ENCODE peak calls at places on chromosomes 7 and 10, in four cellular contexts. One of them, this sample, is unnamed.

GRCh38 chr7:1597791-1598190 is 28.0 kb upstream of the PSMG3 start:
- DNase-seq in activated naive CD8-positive, alpha-beta T cell treated with anti-CD3 and anti-CD28 coated beads, Interleukin-2, amount 50 U/mL, for 24 hours: no peak
- DNase-seq in AG08396: no peak
- DNase-seq in stimulated activated CD4-positive, alpha-beta T cell treated with anti-CD3 and anti-CD28 coated beads, TNF-alpha, amount 100 ng/mL, for 24 hours: no peak
- DNase-seq in this sample: no peak

GRCh38 chr10:5748394-5748803 is 63.8 kb downstream of the TASOR2 start:
- DNase-seq in activated naive CD8-positive, alpha-beta T cell treated with anti-CD3 and anti-CD28 coated beads, Interleukin-2, amount 50 U/mL, for 24 hours: no peak
- DNase-seq in AG08396: no peak
- DNase-seq in stimulated activated CD4-positive, alpha-beta T cell treated with anti-CD3 and anti-CD28 coated beads, TNF-alpha, amount 100 ng/mL, for 24 hours: no peak
- DNase-seq in this sample: no peak

GRCh38 chr10:6385683-6386082 is 183.0 kb downstream of the PFKFB3 start:
- DNase-seq in activated naive CD8-positive, alpha-beta T cell treated with anti-CD3 and anti-CD28 coated beads, Interleukin-2, amount 50 U/mL, for 24 hours: no peak
- DNase-seq in AG08396: peak; percentile 43
- DNase-seq in stimulated activated CD4-positive, alpha-beta T cell treated with anti-CD3 and anti-CD28 coated beads, TNF-alpha, amount 100 ng/mL, for 24 hours: no peak
- DNase-seq in this sample: no peak

GRCh38 chr10:88281592-88282268 is 301.4 kb downstream of the RNLS start:
- DNase-seq in activated naive CD8-positive, alpha-beta T cell treated with anti-CD3 and anti-CD28 coated beads, Interleukin-2, amount 50 U/mL, for 24 hours: no peak
- DNase-seq in AG08396: peak; percentile 24
- DNase-seq in stimulated activated CD4-positive, alpha-beta T cell treated with anti-CD3 and anti-CD28 coated beads, TNF-alpha, amount 100 ng/mL, for 24 hours: no peak
- DNase-seq in this sample: peak; percentile 7

GRCh38 chr10:102738692-102739121 is 5.0 kb upstream of the WBP1L start:
- DNase-seq in activated naive CD8-positive, alpha-beta T cell treated with anti-CD3 and anti-CD28 coated beads, Interleukin-2, amount 50 U/mL, for 24 hours: no peak
- DNase-seq in AG08396: no peak
- DNase-seq in stimulated activated CD4-positive, alpha-beta T cell treated with anti-CD3 and anti-CD28 coated beads, TNF-alpha, amount 100 ng/mL, for 24 hours: no peak
- DNase-seq in this sample: no peak

GRCh38 chr7:2247141-2247985 is 5.3 kb downstream of the NUDT1 start:
- DNase-seq in activated naive CD8-positive, alpha-beta T cell treated with anti-CD3 and anti-CD28 coated beads, Interleukin-2, amount 50 U/mL, for 24 hours: peak; percentile 55
- DNase-seq in AG08396: peak; percentile 61
- DNase-seq in stimulated activated CD4-positive, alpha-beta T cell treated with anti-CD3 and anti-CD28 coated beads, TNF-alpha, amount 100 ng/mL, for 24 hours: no peak
- DNase-seq in this sample: peak; percentile 35

GRCh38 chr10:97006364-97006763 is 174.3 kb downstream of the LCOR start:
- DNase-seq in activated naive CD8-positive, alpha-beta T cell treated with anti-CD3 and anti-CD28 coated beads, Interleukin-2, amount 50 U/mL, for 24 hours: no peak
- DNase-seq in AG08396: no peak
- DNase-seq in stimulated activated CD4-positive, alpha-beta T cell treated with anti-CD3 and anti-CD28 coated beads, TNF-alpha, amount 100 ng/mL, for 24 hours: no peak
- DNase-seq in this sample: no peak

GRCh38 chr7:140726304-140726703 is 29.8 kb downstream of the NDUFB2 start:
- DNase-seq in activated naive CD8-positive, alpha-beta T cell treated with anti-CD3 and anti-CD28 coated beads, Interleukin-2, amount 50 U/mL, for 24 hours: no peak
- DNase-seq in AG08396: no peak
- DNase-seq in stimulated activated CD4-positive, alpha-beta T cell treated with anti-CD3 and anti-CD28 coated beads, TNF-alpha, amount 100 ng/mL, for 24 hours: no peak
- DNase-seq in this sample: no peak

GRCh38 chr10:96690755-96691730 is 29.3 kb downstream of the PIK3AP1 start:
- DNase-seq in activated naive CD8-positive, alpha-beta T cell treated with anti-CD3 and anti-CD28 coated beads, Interleukin-2, amount 50 U/mL, for 24 hours: no peak
- DNase-seq in AG08396: no peak
- DNase-seq in stimulated activated CD4-positive, alpha-beta T cell treated with anti-CD3 and anti-CD28 coated beads, TNF-alpha, amount 100 ng/mL, for 24 hours: no peak
- DNase-seq in this sample: peak; percentile 34

GRCh38 chr7:32958046-32959025 is 1.1 kb downstream of the FKBP9 start:
- DNase-seq in activated naive CD8-positive, alpha-beta T cell treated with anti-CD3 and anti-CD28 coated beads, Interleukin-2, amount 50 U/mL, for 24 hours: no peak
- DNase-seq in AG08396: no peak
- DNase-seq in stimulated activated CD4-positive, alpha-beta T cell treated with anti-CD3 and anti-CD28 coated beads, TNF-alpha, amount 100 ng/mL, for 24 hours: no peak
- DNase-seq in this sample: no peak

GRCh38 chr7:90180011-90180585 is 25.8 kb downstream of the STEAP1 start:
- DNase-seq in activated naive CD8-positive, alpha-beta T cell treated with anti-CD3 and anti-CD28 coated beads, Interleukin-2, amount 50 U/mL, for 24 hours: no peak
- DNase-seq in AG08396: no peak
- DNase-seq in stimulated activated CD4-positive, alpha-beta T cell treated with anti-CD3 and anti-CD28 coated beads, TNF-alpha, amount 100 ng/mL, for 24 hours: no peak
- DNase-seq in this sample: no peak

GRCh38 chr7:140054751-140055150 is 8.0 kb downstream of the PARP12 start:
- DNase-seq in activated naive CD8-positive, alpha-beta T cell treated with anti-CD3 and anti-CD28 coated beads, Interleukin-2, amount 50 U/mL, for 24 hours: no peak
- DNase-seq in AG08396: no peak
- DNase-seq in stimulated activated CD4-positive, alpha-beta T cell treated with anti-CD3 and anti-CD28 coated beads, TNF-alpha, amount 100 ng/mL, for 24 hours: no peak
- DNase-seq in this sample: no peak

GRCh38 chr10:73182568-73182967 is 14.6 kb downstream of the FAM149B1 start:
- DNase-seq in activated naive CD8-positive, alpha-beta T cell treated with anti-CD3 and anti-CD28 coated beads, Interleukin-2, amount 50 U/mL, for 24 hours: no peak
- DNase-seq in AG08396: no peak
- DNase-seq in stimulated activated CD4-positive, alpha-beta T cell treated with anti-CD3 and anti-CD28 coated beads, TNF-alpha, amount 100 ng/mL, for 24 hours: no peak
- DNase-seq in this sample: no peak

GRCh38 chr7:132141109-132141508 is 435.2 kb downstream of the PLXNA4 start:
- DNase-seq in activated naive CD8-positive, alpha-beta T cell treated with anti-CD3 and anti-CD28 coated beads, Interleukin-2, amount 50 U/mL, for 24 hours: no peak
- DNase-seq in AG08396: no peak
- DNase-seq in stimulated activated CD4-positive, alpha-beta T cell treated with anti-CD3 and anti-CD28 coated beads, TNF-alpha, amount 100 ng/mL, for 24 hours: no peak
- DNase-seq in this sample: no peak

GRCh38 chr7:39695852-39696586 is 72.6 kb downstream of the RALA start:
- DNase-seq in activated naive CD8-positive, alpha-beta T cell treated with anti-CD3 and anti-CD28 coated beads, Interleukin-2, amount 50 U/mL, for 24 hours: no peak
- DNase-seq in AG08396: no peak
- DNase-seq in stimulated activated CD4-positive, alpha-beta T cell treated with anti-CD3 and anti-CD28 coated beads, TNF-alpha, amount 100 ng/mL, for 24 hours: no peak
- DNase-seq in this sample: no peak

GRCh38 chr10:43225787-43226153 is 41.1 kb downstream of the RASGEF1A start:
- DNase-seq in activated naive CD8-positive, alpha-beta T cell treated with anti-CD3 and anti-CD28 coated beads, Interleukin-2, amount 50 U/mL, for 24 hours: peak; percentile 62
- DNase-seq in AG08396: no peak
- DNase-seq in stimulated activated CD4-positive, alpha-beta T cell treated with anti-CD3 and anti-CD28 coated beads, TNF-alpha, amount 100 ng/mL, for 24 hours: no peak
- DNase-seq in this sample: peak; percentile 51

GRCh38 chr7:82257118-82257695 is 186.4 kb downstream of the CACNA2D1 start:
- DNase-seq in activated naive CD8-positive, alpha-beta T cell treated with anti-CD3 and anti-CD28 coated beads, Interleukin-2, amount 50 U/mL, for 24 hours: no peak
- DNase-seq in AG08396: no peak
- DNase-seq in stimulated activated CD4-positive, alpha-beta T cell treated with anti-CD3 and anti-CD28 coated beads, TNF-alpha, amount 100 ng/mL, for 24 hours: no peak
- DNase-seq in this sample: no peak

GRCh38 chr10:1190791-1191490 is 134.8 kb downstream of the WDR37 start:
- DNase-seq in activated naive CD8-positive, alpha-beta T cell treated with anti-CD3 and anti-CD28 coated beads, Interleukin-2, amount 50 U/mL, for 24 hours: no peak
- DNase-seq in AG08396: no peak
- DNase-seq in stimulated activated CD4-positive, alpha-beta T cell treated with anti-CD3 and anti-CD28 coated beads, TNF-alpha, amount 100 ng/mL, for 24 hours: no peak
- DNase-seq in this sample: no peak

GRCh38 chr7:24826662-24827020 is 69.4 kb upstream of the GSDME start:
- DNase-seq in activated naive CD8-positive, alpha-beta T cell treated with anti-CD3 and anti-CD28 coated beads, Interleukin-2, amount 50 U/mL, for 24 hours: peak; percentile 8
- DNase-seq in AG08396: no peak
- DNase-seq in stimulated activated CD4-positive, alpha-beta T cell treated with anti-CD3 and anti-CD28 coated beads, TNF-alpha, amount 100 ng/mL, for 24 hours: no peak
- DNase-seq in this sample: peak; percentile 50

GRCh38 chr7:92517626-92518025 is 10.7 kb downstream of the PEX1 start:
- DNase-seq in activated naive CD8-positive, alpha-beta T cell treated with anti-CD3 and anti-CD28 coated beads, Interleukin-2, amount 50 U/mL, for 24 hours: no peak
- DNase-seq in AG08396: peak; percentile 9
- DNase-seq in stimulated activated CD4-positive, alpha-beta T cell treated with anti-CD3 and anti-CD28 coated beads, TNF-alpha, amount 100 ng/mL, for 24 hours: no peak
- DNase-seq in this sample: no peak

GRCh38 chr7:108454674-108455523 is 1.3 kb downstream of the NRCAM start:
- DNase-seq in activated naive CD8-positive, alpha-beta T cell treated with anti-CD3 and anti-CD28 coated beads, Interleukin-2, amount 50 U/mL, for 24 hours: peak; percentile 31
- DNase-seq in AG08396: peak; percentile 41
- DNase-seq in stimulated activated CD4-positive, alpha-beta T cell treated with anti-CD3 and anti-CD28 coated beads, TNF-alpha, amount 100 ng/mL, for 24 hours: no peak
- DNase-seq in this sample: peak; percentile 53

GRCh38 chr7:44431091-44431608 is 59.3 kb downstream of the NUDCD3 start:
- DNase-seq in activated naive CD8-positive, alpha-beta T cell treated with anti-CD3 and anti-CD28 coated beads, Interleukin-2, amount 50 U/mL, for 24 hours: peak; percentile 11
- DNase-seq in AG08396: no peak
- DNase-seq in stimulated activated CD4-positive, alpha-beta T cell treated with anti-CD3 and anti-CD28 coated beads, TNF-alpha, amount 100 ng/mL, for 24 hours: no peak
- DNase-seq in this sample: peak; percentile 33

GRCh38 chr10:77474386-77474785 is 163.2 kb downstream of the KCNMA1 start:
- DNase-seq in activated naive CD8-positive, alpha-beta T cell treated with anti-CD3 and anti-CD28 coated beads, Interleukin-2, amount 50 U/mL, for 24 hours: no peak
- DNase-seq in AG08396: no peak
- DNase-seq in stimulated activated CD4-positive, alpha-beta T cell treated with anti-CD3 and anti-CD28 coated beads, TNF-alpha, amount 100 ng/mL, for 24 hours: no peak
- DNase-seq in this sample: no peak

GRCh38 chr10:114458955-114459354 is 54.7 kb upstream of the AFAP1L2 start:
- DNase-seq in activated naive CD8-positive, alpha-beta T cell treated with anti-CD3 and anti-CD28 coated beads, Interleukin-2, amount 50 U/mL, for 24 hours: peak; percentile 55
- DNase-seq in AG08396: peak; percentile 21
- DNase-seq in stimulated activated CD4-positive, alpha-beta T cell treated with anti-CD3 and anti-CD28 coated beads, TNF-alpha, amount 100 ng/mL, for 24 hours: no peak
- DNase-seq in this sample: peak; percentile 70

GRCh38 chr10:48525956-48526355 is 78.9 kb downstream of the ARHGAP22 start:
- DNase-seq in activated naive CD8-positive, alpha-beta T cell treated with anti-CD3 and anti-CD28 coated beads, Interleukin-2, amount 50 U/mL, for 24 hours: no peak
- DNase-seq in AG08396: no peak
- DNase-seq in stimulated activated CD4-positive, alpha-beta T cell treated with anti-CD3 and anti-CD28 coated beads, TNF-alpha, amount 100 ng/mL, for 24 hours: no peak
- DNase-seq in this sample: no peak

This sample was measured in activated CD8-positive, alpha-beta T cell treated with anti-CD3 and anti-CD28 coated beads for 36 hours.